ENCODE peak calls at places on chromosomes 11 and 22, in nine cellular contexts. V, K, W, M, C, S, E, J and X are unnamed samples.

GRCh38 chr11:9379046-9379445 is 5.4 kb upstream of the IPO7 start:
- DNase-seq in J (no peak), C (no peak), K (no peak), W (no peak), M (no peak), V (no peak), S (no peak), E (no peak), X (no peak)

GRCh38 chr11:47186076-47186936 is at the start of gene PACSIN3:
- DNase-seq in J (no peak), C (peak), E (peak), V (no peak), S (no peak), W (peak), M (peak), K (no peak), X (no peak)

GRCh38 chr22:17770180-17771077 is 3.8 kb downstream of the BID start:
- DNase-seq in E (no peak), K (no peak), J (no peak), W (no peak), C (no peak), S (no peak), V (no peak), M (no peak), X (no peak)

GRCh38 chr11:91396243-91397133 is 828.1 kb upstream of the FAT3 start:
- DNase-seq in M (no peak), J (no peak), S (no peak), C (no peak), W (no peak), V (no peak), E (no peak), K (no peak), X (no peak)

GRCh38 chr11:33930317-33931021 is 38.6 kb upstream of the LMO2 start:
- DNase-seq in V (no peak), J (peak), W (no peak), S (no peak), E (no peak), K (no peak), M (no peak), C (no peak), X (peak)

GRCh38 chr22:29727248-29727551 is 7.4 kb downstream of the CABP7 start:
- DNase-seq in K (peak), M (peak), W (peak), C (no peak), J (no peak), S (no peak), V (no peak), E (peak), X (no peak)

GRCh38 chr11:96652516-96652915 is 262.7 kb downstream of the JRKL start:
- DNase-seq in E (no peak), V (no peak), S (no peak), K (no peak), W (no peak), J (no peak), C (no peak), M (no peak), X (no peak)

GRCh38 chr11:47004595-47005033 is 68.1 kb downstream of the CSTPP1 start:
- DNase-seq in C (no peak), S (peak), E (no peak), W (no peak), J (peak), K (peak), M (peak), V (no peak), X (no peak)

GRCh38 chr11:110431212-110432073 is 1.7 kb downstream of the FDX1 start:
- DNase-seq in W (no peak), V (no peak), M (no peak), C (no peak), K (no peak), E (no peak), J (no peak), S (no peak), X (no peak)

GRCh38 chr22:26124991-26125725 is 44.1 kb upstream of the SEZ6L start:
- DNase-seq in K (no peak), C (no peak), M (no peak), W (no peak), E (no peak), V (no peak), J (no peak), S (no peak), X (no peak)

GRCh38 chr11:38278457-38279141 is 1680.6 kb upstream of the RAG2 start:
- DNase-seq in W (no peak), K (no peak), M (no peak), C (no peak), E (no peak), J (no peak), V (no peak), S (no peak), X (no peak)

GRCh38 chr11:20873054-20873453 is 203.7 kb downstream of the NELL1 start:
- DNase-seq in M (peak), V (no peak), K (peak), E (no peak), C (peak), J (peak), S (no peak), W (peak), X (no peak)

GRCh38 chr22:39935116-39935515 is 25.1 kb upstream of the TMA7B start:
- DNase-seq in V (no peak), J (no peak), S (no peak), C (no peak), K (no peak), W (no peak), M (no peak), E (no peak), X (no peak)

GRCh38 chr11:74678591-74679512 is 52.4 kb downstream of the CHRDL2 start:
- DNase-seq in M (no peak), E (peak), W (no peak), S (no peak), C (no peak), J (no peak), V (no peak), K (no peak), X (no peak)

GRCh38 chr22:37696657-37697539 is at the start of gene TRIOBP:
- DNase-seq in E (peak), V (peak), K (peak), W (peak), J (peak), C (peak), M (peak), S (peak), X (no peak)

GRCh38 chr11:27705873-27706820 is 5.9 kb upstream of the BDNF start:
- DNase-seq in S (no peak), M (no peak), C (no peak), K (no peak), J (no peak), V (no peak), W (no peak), E (no peak), X (no peak)

GRCh38 chr11:2208691-2209369 is 37.2 kb upstream of the TH start:
- DNase-seq in W (peak), E (peak), C (no peak), S (no peak), V (no peak), M (no peak), J (peak), K (peak), X (no peak)

GRCh38 chr11:131684111-131685060 is 314.0 kb downstream of the NTM start:
- DNase-seq in E (no peak), C (no peak), V (no peak), S (no peak), J (no peak), W (no peak), M (no peak), K (no peak), X (no peak)

GRCh38 chr11:102530558-102530957 is at the start of gene MMP7:
- DNase-seq in K (no peak), E (no peak), C (no peak), J (no peak), W (no peak), S (no peak), M (no peak), V (no peak), X (no peak)

GRCh38 chr22:37782340-37783168 is 25.2 kb upstream of the GCAT start:
- DNase-seq in E (no peak), V (no peak), K (no peak), S (no peak), C (no peak), W (no peak), M (no peak), J (no peak), X (no peak)

GRCh38 chr22:46072030-46072881 is 78.1 kb upstream of the PPARA start:
- DNase-seq in W (no peak), S (peak), K (no peak), C (no peak), M (no peak), E (peak), V (no peak), J (no peak), X (no peak)

GRCh38 chr11:14577835-14578529 is 57.8 kb upstream of the PSMA1 start:
- DNase-seq in W (no peak), C (no peak), J (no peak), V (no peak), E (no peak), M (no peak), S (no peak), K (no peak), X (no peak)

GRCh38 chr22:48704335-48704734 is 1123.3 kb downstream of the BRD1 start:
- DNase-seq in V (no peak), W (no peak), J (no peak), C (no peak), E (no peak), M (no peak), K (no peak), S (no peak), X (no peak)

GRCh38 chr11:3781423-3781822 is 15.9 kb downstream of the NUP98 start:
- DNase-seq in J (no peak), S (no peak), C (no peak), W (no peak), M (no peak), E (no peak), K (no peak), V (no peak), X (peak)

GRCh38 chr11:113574586-113574985 is 99.4 kb upstream of the DRD2 start:
- DNase-seq in S (no peak), E (no peak), M (no peak), V (no peak), K (no peak), W (no peak), J (no peak), C (no peak), X (no peak)

GRCh38 chr11:118531597-118532084 is 649 bp downstream of the TMEM25 start:
- DNase-seq in E (no peak), C (no peak), M (no peak), S (peak), W (no peak), J (no peak), K (no peak), V (no peak), X (no peak)

GRCh38 chr11:69958308-69958707 is 119.8 kb upstream of the ANO1 start:
- DNase-seq in W (no peak), S (no peak), E (no peak), J (no peak), K (no peak), M (no peak), V (no peak), C (no peak), X (no peak)

GRCh38 chr11:120197254-120197891 is 13.5 kb upstream of the OAF start:
- DNase-seq in J (no peak), E (no peak), W (no peak), K (no peak), C (no peak), S (no peak), V (no peak), M (no peak), X (no peak)

GRCh38 chr22:41181349-41182241 is 23.5 kb upstream of the L3MBTL2 start:
- DNase-seq in M (no peak), V (no peak), J (no peak), E (no peak), S (no peak), C (no peak), W (no peak), K (no peak), X (no peak)

GRCh38 chr22:27892811-27893210 is 26.2 kb downstream of the PITPNB start:
- DNase-seq in E (no peak), W (no peak), M (no peak), C (no peak), S (no peak), J (no peak), K (no peak), V (no peak), X (no peak)

GRCh38 chr11:134074766-134075165 is 5.9 kb downstream of the JAM3 start:
- DNase-seq in C (no peak), S (no peak), W (no peak), K (no peak), J (no peak), M (no peak), E (no peak), V (no peak), X (no peak)

GRCh38 chr11:87366766-87367405 is 329.2 kb downstream of the TMEM135 start:
- DNase-seq in C (no peak), M (no peak), K (no peak), V (no peak), E (no peak), J (no peak), S (no peak), W (no peak), X (no peak)

GRCh38 chr11:70016666-70017347 is 61.3 kb upstream of the ANO1 start:
- DNase-seq in V (no peak), J (no peak), C (no peak), W (no peak), M (no peak), E (no peak), K (no peak), S (no peak), X (no peak)

GRCh38 chr11:18367431-18367830 is 26.9 kb upstream of the LDHA start:
- DNase-seq in K (no peak), S (no peak), J (no peak), C (no peak), V (no peak), W (no peak), M (no peak), E (no peak), X (no peak)